ENCODE peak calls at places on chromosomes 13 and 19, in five cellular contexts. U is psoas muscle, X is tibial artery, T is heart right ventricle, K is stomach. W is an unnamed sample.

GRCh38 chr19:5585461-5586299 is 17.9 kb upstream of the TINCR start:
- DNase-seq in U (peak), X (no peak), T (peak), K (no peak), W (no peak)

GRCh38 chr19:38653028-38653571 is 5.7 kb downstream of the ACTN4 start:
- DNase-seq in U (no peak), X (peak), T (no peak), K (peak), W (no peak)

GRCh38 chr13:35481777-35482176 is 5.3 kb upstream of the MAB21L1 start:
- DNase-seq in U (no peak), X (no peak), T (no peak), K (no peak), W (no peak)

GRCh38 chr13:51229731-51230130 is 7.5 kb downstream of the FAM124A start:
- DNase-seq in U (no peak), X (no peak), T (no peak), K (no peak), W (no peak)

GRCh38 chr19:31534786-31535185 is 185.6 kb upstream of the TSHZ3 start:
- DNase-seq in U (no peak), X (no peak), T (no peak), K (no peak), W (peak)

GRCh38 chr19:27794444-27795042 is 1418.4 kb downstream of the UQCRFS1 start:
- DNase-seq in U (no peak), X (no peak), T (peak), K (no peak), W (no peak)

GRCh38 chr13:113150545-113151365 is 7.7 kb upstream of the PROZ start:
- DNase-seq in U (no peak), X (no peak), T (no peak), K (no peak), W (peak)

GRCh38 chr19:5665781-5666513 is 14.4 kb downstream of the MICOS13 start:
- DNase-seq in U (no peak), X (no peak), T (no peak), K (no peak), W (no peak)

GRCh38 chr19:1291761-1292418 is 6.2 kb downstream of the EFNA2 start:
- DNase-seq in U (no peak), X (no peak), T (no peak), K (no peak), W (no peak)

GRCh38 chr13:37642201-37642600 is 43.6 kb upstream of the POSTN start:
- DNase-seq in U (no peak), X (no peak), T (no peak), K (no peak), W (no peak)

GRCh38 chr13:45142440-45143345 is 22.4 kb downstream of the GTF2F2 start:
- DNase-seq in U (no peak), X (no peak), T (no peak), K (no peak), W (no peak)

GRCh38 chr13:62643007-62643483 is 1227.4 kb upstream of the PCDH20 start:
- DNase-seq in U (no peak), X (no peak), T (no peak), K (no peak), W (no peak)

GRCh38 chr13:25186187-25186586 is 14.1 kb upstream of the AMER2 start:
- DNase-seq in U (no peak), X (no peak), T (no peak), K (no peak), W (no peak)

GRCh38 chr19:42113641-42114348 is 18.5 kb downstream of the POU2F2 start:
- DNase-seq in U (peak), X (no peak), T (no peak), K (no peak), W (no peak)

GRCh38 chr13:48731957-48732569 is 78.3 kb downstream of the CYSLTR2 start:
- DNase-seq in U (peak), X (no peak), T (no peak), K (peak), W (no peak)

GRCh38 chr19:38956264-38956663 is 19.3 kb downstream of the FBXO17 start:
- DNase-seq in U (no peak), X (no peak), T (no peak), K (no peak), W (no peak)

GRCh38 chr13:45916036-45916435 is 64.5 kb upstream of the SIAH3 start:
- DNase-seq in U (no peak), X (no peak), T (no peak), K (no peak), W (no peak)

GRCh38 chr13:101397742-101398141 is 18.6 kb downstream of the NALCN start:
- DNase-seq in U (no peak), X (no peak), T (no peak), K (no peak), W (no peak)

GRCh38 chr13:24511824-24512207 is 762 bp downstream of the PARP4 start:
- DNase-seq in U (no peak), X (no peak), T (no peak), K (no peak), W (no peak)

GRCh38 chr13:44801990-44802389 is 187.3 kb downstream of the NUFIP1 start:
- DNase-seq in U (no peak), X (no peak), T (no peak), K (peak), W (no peak)

GRCh38 chr13:106063591-106064308 is 471.7 kb downstream of the EFNB2 start:
- DNase-seq in U (no peak), X (no peak), T (no peak), K (no peak), W (no peak)

GRCh38 chr13:50149932-50150331 is 134.7 kb downstream of the KCNRG start:
- DNase-seq in U (no peak), X (no peak), T (peak), K (peak), W (no peak)

GRCh38 chr19:54551293-54551692 is 22.3 kb upstream of the LILRA2 start:
- DNase-seq in U (no peak), X (no peak), T (no peak), K (no peak), W (no peak)

GRCh38 chr19:53055117-53055516 is 10.6 kb downstream of the ERVV-2 start:
- DNase-seq in U (no peak), X (no peak), T (no peak), K (no peak), W (no peak)

GRCh38 chr13:95571941-95572340 is 19.4 kb downstream of the CLDN10 start:
- DNase-seq in U (no peak), X (no peak), T (no peak), K (no peak), W (no peak)

GRCh38 chr13:81078048-81078447 is 737.1 kb upstream of the SPRY2 start:
- DNase-seq in U (no peak), X (no peak), T (no peak), K (no peak), W (no peak)

GRCh38 chr19:6551607-6552450 is 21.0 kb downstream of the TNFSF9 start:
- DNase-seq in U (peak), X (no peak), T (no peak), K (no peak), W (no peak)

GRCh38 chr13:85140192-85140591 is 659.0 kb downstream of the SLITRK6 start:
- DNase-seq in U (no peak), X (no peak), T (no peak), K (no peak), W (no peak)

GRCh38 chr13:44816701-44817684 is 172.3 kb downstream of the NUFIP1 start:
- DNase-seq in U (no peak), X (no peak), T (no peak), K (no peak), W (no peak)

GRCh38 chr13:27194895-27195764 is 23.5 kb upstream of the USP12 start:
- DNase-seq in U (no peak), X (no peak), T (no peak), K (no peak), W (no peak)

DNA sequence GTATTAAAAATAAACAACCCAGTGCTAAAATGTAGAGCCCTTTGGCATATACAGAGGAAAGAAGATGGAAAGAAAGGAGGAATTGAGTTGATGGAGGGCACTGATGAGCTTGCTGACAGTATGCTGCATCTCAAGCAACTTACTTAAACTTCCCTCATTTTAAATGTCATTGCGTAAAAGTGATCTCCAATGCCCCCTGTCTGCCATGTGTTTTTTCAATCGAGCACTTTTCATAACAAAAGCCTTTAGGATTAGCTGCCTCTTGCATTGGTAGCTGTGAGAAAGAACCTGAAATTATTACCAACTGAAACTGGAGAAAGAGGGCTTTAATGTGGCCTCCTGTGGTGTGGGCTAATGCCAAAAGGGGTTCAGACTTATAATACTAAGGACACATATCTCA is 541.6 kb downstream of the SUCLA2 start:
- DNase-seq in U (no peak), X (no peak), T (no peak), K (no peak), W (no peak)
- TF ChIP-seq CTCF in U (no peak), X (peak), T (peak), K (no peak), W (no peak)

GRCh38 chr19:45872095-45872919 is 8.2 kb downstream of the FOXA3 start:
- DNase-seq in U (no peak), X (no peak), T (no peak), K (no peak), W (no peak)
- H3K27ac ChIP-seq in U (no peak), X (no peak), T (no peak), K (peak), W (no peak)

DNA sequence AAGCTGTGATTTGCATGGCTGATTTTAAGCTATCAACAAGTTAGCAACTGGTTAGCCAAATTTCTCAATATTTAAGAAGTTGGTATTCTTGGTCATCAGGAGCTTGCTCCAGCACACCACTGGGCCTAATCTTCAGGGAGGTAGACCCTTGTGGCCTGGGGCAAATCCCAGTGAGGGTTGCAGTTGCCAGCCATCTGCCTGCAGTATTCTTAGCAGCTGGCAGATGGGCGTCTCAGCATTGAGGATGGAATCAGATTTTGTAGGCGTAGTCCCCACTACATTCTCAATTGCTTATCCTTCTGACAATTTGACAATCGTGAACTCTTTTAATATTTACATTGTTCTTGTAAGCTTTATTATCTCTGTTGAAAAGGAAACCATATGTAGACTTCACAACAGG is 1266.2 kb downstream of the SLITRK5 start:
- DNase-seq in U (no peak), X (no peak), T (no peak), K (no peak), W (no peak)
- H3K4me3 ChIP-seq in U (no peak), X (no peak), T (no peak), K (no peak), W (no peak)

GRCh38 chr19:51807925-51808324 is 13.0 kb downstream of the FPR3 start:
- DNase-seq in U (no peak), X (no peak), T (no peak), K (no peak), W (no peak)

GRCh38 chr19:51811344-51811743 is 16.4 kb downstream of the FPR3 start:
- DNase-seq in U (peak), X (peak), T (no peak), K (no peak), W (no peak)

GRCh38 chr19:51809787-51810186 is 14.8 kb downstream of the FPR3 start:
- DNase-seq in U (no peak), X (no peak), T (peak), K (no peak), W (no peak)

GRCh38 chr19:51808333-51808986 is 13.5 kb downstream of the FPR3 start:
- DNase-seq in U (no peak), X (no peak), T (peak), K (no peak), W (no peak)

GRCh38 chr19:51810228-51810627 is 15.3 kb downstream of the FPR3 start:
- DNase-seq in U (no peak), X (no peak), T (no peak), K (no peak), W (no peak)
- TF ChIP-seq CTCF in U (no peak), X (no peak), T (peak), K (no peak), W (no peak)

W was measured in coronary artery.